ENCODE peak calls at places on chromosomes 5 and 9, in five cellular contexts. M is SJSA1; N is stimulated activated CD4-positive, alpha-beta T cell treated with anti-CD3 and anti-CD28 coated beads, Interleukin-2, amount 100 ng/mL, for 24 hours; K is cardiac fibroblast; C is GM03348. X is an unnamed sample.

GRCh38 chr9:134548618-134549017 is 93.0 kb upstream of the COL5A1 start:
- DNase-seq in M (no peak), N (no peak), K (no peak), C (no peak), X (no peak)

GRCh38 chr9:135391759-135392158 is 87.8 kb upstream of the PPP1R26 start:
- DNase-seq in M (no peak), N (no peak), K (no peak), C (no peak), X (no peak)

GRCh38 chr9:27150758-27151431 is 41.9 kb downstream of the TEK start:
- DNase-seq in M (no peak), N (no peak), K (peak; percentile 33), C (peak; percentile 32), X (peak; percentile 10)

GRCh38 chr9:134025606-134026541 is 593 bp downstream of the BRD3OS start:
- DNase-seq in M (peak; percentile 38), N (peak; percentile 65), K (peak; percentile 44), C (peak; percentile 60), X (peak; percentile 40)

GRCh38 chr5:40736103-40736875 is 19.5 kb downstream of the TTC33 start:
- DNase-seq in M (peak; percentile 68), N (no peak), K (peak; percentile 83), C (peak; percentile 56), X (peak; percentile 68)

GRCh38 chr9:136881691-136882108 is 4.6 kb upstream of the TRAF2 start:
- DNase-seq in M (no peak), N (peak; percentile 74), K (no peak), C (no peak), X (peak; percentile 38)

GRCh38 chr9:129312731-129313130 is 134.7 kb upstream of the IER5L start:
- DNase-seq in M (no peak), N (no peak), K (no peak), C (no peak), X (no peak)

GRCh38 chr5:112348387-112348786 is 70.7 kb downstream of the EPB41L4A start:
- DNase-seq in M (no peak), N (no peak), K (no peak), C (no peak), X (no peak)

GRCh38 chr5:141940695-141941271 is 17.1 kb downstream of the DELE1 start:
- DNase-seq in M (peak; percentile 30), N (no peak), K (no peak), C (peak; percentile 79), X (peak; percentile 69)

GRCh38 chr5:134124289-134125194 is 10.1 kb downstream of the TCF7 start:
- DNase-seq in M (peak; percentile 96), N (no peak), K (peak; percentile 91), C (peak; percentile 87), X (peak; percentile 73)

GRCh38 chr9:18320046-18320445 is 153.9 kb upstream of the ADAMTSL1 start:
- DNase-seq in M (no peak), N (no peak), K (peak; percentile 15), C (peak; percentile 20), X (no peak)

GRCh38 chr5:166772770-166773169 is 1518.7 kb upstream of the WWC1 start:
- DNase-seq in M (peak; percentile 79), N (no peak), K (peak; percentile 88), C (no peak), X (peak; percentile 1)

GRCh38 chr5:179906795-179907569 is 715 bp downstream of the TBC1D9B start:
- DNase-seq in M (peak; percentile 39), N (peak; percentile 38), K (peak; percentile 23), C (peak; percentile 72), X (peak; percentile 26)

GRCh38 chr9:133976191-133976861 is 15.8 kb downstream of the VAV2 start:
- DNase-seq in M (no peak), N (no peak), K (no peak), C (no peak), X (no peak)

GRCh38 chr9:129398901-129399300 is 220.8 kb upstream of the IER5L start:
- DNase-seq in M (no peak), N (no peak), K (no peak), C (no peak), X (no peak)

GRCh38 chr5:60893521-60893920 is 49.5 kb upstream of the ELOVL7 start:
- DNase-seq in M (no peak), N (no peak), K (no peak), C (no peak), X (no peak)

GRCh38 chr5:137997726-137998213 is 35.1 kb downstream of the FAM13B start:
- DNase-seq in M (no peak), N (no peak), K (peak; percentile 33), C (no peak), X (no peak)

GRCh38 chr9:131636593-131636992 is 91.3 kb downstream of the PRRT1B start:
- DNase-seq in M (no peak), N (no peak), K (no peak), C (no peak), X (no peak)

GRCh38 chr5:72226950-72227349 is 93.1 kb downstream of the MRPS27 start:
- DNase-seq in M (no peak), N (no peak), K (no peak), C (no peak), X (no peak)

GRCh38 chr9:134682026-134682425 is 40.4 kb downstream of the COL5A1 start:
- DNase-seq in M (no peak), N (no peak), K (no peak), C (no peak), X (no peak)

GRCh38 chr9:20437466-20437865 is 184.8 kb downstream of the MLLT3 start:
- DNase-seq in M (no peak), N (no peak), K (peak; percentile 80), C (peak; percentile 25), X (no peak)

GRCh38 chr5:54601832-54602231 is 84.3 kb downstream of the SNX18 start:
- DNase-seq in M (no peak), N (no peak), K (no peak), C (no peak), X (no peak)

GRCh38 chr9:109254317-109254716 is 66.5 kb downstream of the EPB41L4B start:
- DNase-seq in M (no peak), N (no peak), K (peak; percentile 81), C (peak; percentile 62), X (peak; percentile 40)

GRCh38 chr9:114850871-114851270 is 45.0 kb upstream of the TNFSF15 start:
- DNase-seq in M (no peak), N (peak; percentile 15), K (peak; percentile 46), C (no peak), X (no peak)

GRCh38 chr5:55241756-55242155 is 8.3 kb upstream of the CCNO start:
- DNase-seq in M (no peak), N (no peak), K (no peak), C (no peak), X (no peak)

GRCh38 chr5:62199792-62200716 is 106.0 kb upstream of the KIF2A start:
- DNase-seq in M (no peak), N (no peak), K (no peak), C (no peak), X (no peak)

GRCh38 chr5:62296998-62297397 is 9.0 kb upstream of the KIF2A start:
- DNase-seq in M (no peak), N (no peak), K (peak; percentile 6), C (no peak), X (no peak)

GRCh38 chr5:142637871-142638270 is 48.0 kb downstream of the FGF1 start:
- DNase-seq in M (no peak), N (no peak), K (no peak), C (no peak), X (no peak)

GRCh38 chr9:129889936-129890717 is 54.9 kb downstream of the USP20 start:
- DNase-seq in M (no peak), N (peak; percentile 82), K (no peak), C (no peak), X (no peak)

GRCh38 chr5:174309131-174309845 is 263.8 kb downstream of the NSG2 start:
- DNase-seq in M (no peak), N (no peak), K (no peak), C (no peak), X (no peak)

GRCh38 chr9:121557581-121558422 is 58.2 kb upstream of the GGTA1 start:
- DNase-seq in M (peak; percentile 77), N (peak; percentile 7), K (peak; percentile 89), C (peak; percentile 89), X (peak; percentile 91)